ENCODE peak calls at places on chromosomes 5 and 9, in eight cellular contexts. H, Y, B, Q, E, T, Z and G are unnamed samples.

GRCh38 chr9:8907863-8908262 is 1108.3 kb upstream of the DMAC1 start:
- DNase-seq in E (peak; percentile 22), Z (no peak), T (no peak), B (peak; percentile 27), Y (no peak), H (no peak), Q (no peak), G (no peak)

GRCh38 chr5:158977642-158978041 is 122.1 kb downstream of the EBF1 start:
- DNase-seq in Q (no peak), E (no peak), T (no peak), B (no peak), H (no peak), Y (no peak), Z (no peak), G (no peak)

GRCh38 chr5:59725393-59725768 is 168.1 kb downstream of the PDE4D start:
- DNase-seq in Q (peak; percentile 35), E (peak; percentile 21), Y (no peak), B (no peak), Z (no peak), T (no peak), H (no peak), G (no peak)

GRCh38 chr9:27638716-27639115 is 65.4 kb upstream of the C9orf72 start:
- DNase-seq in B (no peak), Q (no peak), E (no peak), T (no peak), H (no peak), Z (no peak), Y (no peak), G (no peak)

GRCh38 chr9:116269250-116269649 is 115.7 kb downstream of the PAPPA start:
- DNase-seq in E (no peak), H (no peak), T (no peak), B (no peak), Y (no peak), Z (no peak), Q (peak; percentile 33), G (no peak)

GRCh38 chr9:112541690-112542089 is 55.1 kb downstream of the KIAA1958 start:
- DNase-seq in E (peak; percentile 44), Z (no peak), Q (peak; percentile 55), B (no peak), H (no peak), Y (no peak), T (no peak), G (no peak)

GRCh38 chr5:78600656-78601452 is 47.7 kb downstream of the LHFPL2 start:
- DNase-seq in E (peak; percentile 47), T (no peak), B (peak; percentile 79), Q (peak; percentile 86), Z (no peak), Y (no peak), H (no peak), G (no peak)

GRCh38 chr5:171157775-171158174 is 151.3 kb upstream of the TLX3 start:
- DNase-seq in B (no peak), T (no peak), E (no peak), Y (no peak), Q (no peak), Z (no peak), H (no peak), G (no peak)

GRCh38 chr5:69007726-69008368 is 86.0 kb upstream of the SLC30A5 start:
- DNase-seq in T (peak; percentile 55), Z (peak; percentile 93), B (peak; percentile 76), E (peak; percentile 44), Q (peak; percentile 53), Y (no peak), H (no peak), G (peak; percentile 84)

GRCh38 chr9:32969270-32969669 is 32.2 kb downstream of the APTX start:
- DNase-seq in Y (no peak), Q (peak; percentile 83), E (no peak), T (no peak), B (no peak), Z (peak; percentile 6), H (no peak), G (no peak)

GRCh38 chr9:86246752-86247161 is 12.7 kb downstream of the C9orf153 start:
- DNase-seq in B (peak; percentile 14), Z (peak; percentile 56), T (no peak), Q (no peak), Y (no peak), H (no peak), E (peak; percentile 14), G (no peak)

GRCh38 chr5:139335811-139336210 is 5.8 kb upstream of the PAIP2 start:
- DNase-seq in T (no peak), B (no peak), Q (no peak), E (no peak), Z (no peak), Y (no peak), H (no peak), G (no peak)

GRCh38 chr5:143585970-143586369 is 182.5 kb upstream of the NR3C1 start:
- DNase-seq in E (no peak), Z (no peak), H (no peak), Y (no peak), T (no peak), Q (peak; percentile 15), B (no peak), G (no peak)

GRCh38 chr5:110354896-110355295 is 371.6 kb downstream of the TMEM232 start:
- DNase-seq in T (no peak), Q (no peak), B (no peak), Y (no peak), Z (no peak), H (no peak), E (no peak), G (peak; percentile 40)

GRCh38 chr5:166992874-166993722 is 1298.3 kb upstream of the WWC1 start:
- DNase-seq in Z (no peak), E (peak; percentile 55), Y (no peak), T (no peak), B (no peak), H (no peak), Q (no peak), G (no peak)

GRCh38 chr5:71693828-71694427 is 25.1 kb upstream of the CARTPT start:
- DNase-seq in Z (no peak), T (no peak), Q (no peak), Y (no peak), H (no peak), B (no peak), E (peak; percentile 6), G (no peak)

GRCh38 chr5:54722846-54723433 is 205.4 kb downstream of the SNX18 start:
- DNase-seq in H (no peak), Y (no peak), Q (peak; percentile 44), E (peak; percentile 53), T (no peak), B (no peak), Z (no peak), G (no peak)

GRCh38 chr5:172529896-172530295 is 75.6 kb upstream of the SH3PXD2B start:
- DNase-seq in H (no peak), Q (no peak), B (no peak), Z (no peak), E (no peak), Y (no peak), T (no peak), G (no peak)

GRCh38 chr9:108586451-108586850 is 269.3 kb downstream of the ACTL7B start:
- DNase-seq in Q (peak; percentile 38), Y (no peak), B (no peak), H (no peak), E (no peak), Z (no peak), T (no peak), G (no peak)

GRCh38 chr5:161566081-161566480 is 19.6 kb upstream of the GABRB2 start:
- DNase-seq in Q (no peak), E (no peak), T (no peak), B (no peak), Y (no peak), H (no peak), Z (no peak), G (no peak)

GRCh38 chr9:116193636-116194035 is 40.0 kb downstream of the PAPPA start:
- DNase-seq in H (no peak), Z (no peak), Y (no peak), T (no peak), Q (peak; percentile 92), B (no peak), E (peak; percentile 71), G (no peak)

GRCh38 chr5:37888476-37888875 is 48.6 kb upstream of the GDNF start:
- DNase-seq in T (no peak), E (no peak), Z (no peak), Q (peak; percentile 86), Y (no peak), H (no peak), B (no peak), G (no peak)

GRCh38 chr5:26024774-26025173 is 1013.6 kb downstream of the CDH9 start:
- DNase-seq in T (no peak), Y (no peak), Z (peak; percentile 66), H (no peak), B (peak; percentile 11), Q (no peak), E (no peak), G (no peak)

GRCh38 chr9:27714388-27714787 is 141.1 kb upstream of the C9orf72 start:
- DNase-seq in H (no peak), T (no peak), Z (no peak), E (no peak), Y (no peak), Q (no peak), B (peak; percentile 3), G (no peak)

GRCh38 chr9:24011206-24011605 is 185.2 kb upstream of the ELAVL2 start:
- DNase-seq in Y (no peak), H (no peak), Q (no peak), T (no peak), Z (no peak), E (no peak), B (no peak), G (no peak)

GRCh38 chr9:7161469-7161868 is 403.7 kb downstream of the KDM4C start:
- DNase-seq in H (no peak), B (no peak), T (no peak), E (no peak), Y (no peak), Z (no peak), Q (no peak), G (no peak)
- H3K4me1 ChIP-seq in H (no peaks in the 10 kb centered on the region), B (no peaks in the 10 kb centered on the region), T (no peaks in the 10 kb centered on the region), E (no peaks in the 10 kb centered on the region), Y (no peaks in the 10 kb centered on the region), Z (no peaks in the 10 kb centered on the region), Q (no peaks in the 10 kb centered on the region), G (peaks cover 27% of the 10 kb centered on the region)

DNA sequence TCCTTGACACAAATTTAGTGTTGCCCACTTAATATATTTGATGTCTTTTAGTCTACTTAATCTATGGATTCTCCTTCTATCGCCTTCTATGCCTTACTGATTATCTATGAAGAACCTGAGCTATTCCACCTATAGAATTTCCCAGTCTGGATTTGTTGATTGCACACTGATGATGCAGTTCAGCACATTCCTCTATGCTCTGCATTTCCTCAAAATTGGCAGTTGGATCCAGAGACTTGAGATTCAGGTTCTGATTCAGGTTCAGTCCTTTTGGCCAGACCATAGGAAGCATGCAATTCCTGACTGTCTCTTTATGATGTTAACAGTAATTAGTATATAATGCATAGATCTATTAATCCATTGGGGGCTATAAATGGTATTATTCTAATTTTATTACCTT is 13.8 kb downstream of the SLC22A5 start:
- DNase-seq in Y (no peak), T (no peak), Q (no peak), E (no peak), Z (no peak), B (no peak), H (no peak), G (no peak)
- H3K4me1 ChIP-seq in Y (peaks cover 23% of the 10 kb centered on the region), T (peaks cover 27% of the 10 kb centered on the region), Q (peaks cover 17% of the 10 kb centered on the region), E (peaks cover 15% of the 10 kb centered on the region), Z (peaks cover 3% of the 10 kb centered on the region), B (peaks cover 41% of the 10 kb centered on the region), H (peaks cover 33% of the 10 kb centered on the region), G (peaks cover 22% of the 10 kb centered on the region)

GRCh38 chr9:37995348-37995737 is 73.7 kb downstream of the SHB start:
- DNase-seq in B (no peak), H (no peak), E (no peak), Q (no peak), Z (no peak), Y (no peak), T (no peak), G (no peak)
- H3K4me1 ChIP-seq in B (peaks cover 36% of the 10 kb centered on the region), H (peaks cover 52% of the 10 kb centered on the region), E (peaks cover 38% of the 10 kb centered on the region), Q (peaks cover 32% of the 10 kb centered on the region), Z (peaks cover 92% of the 10 kb centered on the region), Y (peaks cover 8% of the 10 kb centered on the region), T (no peaks in the 10 kb centered on the region), G (no peaks in the 10 kb centered on the region)

GRCh38 chr9:136794281-136795026 is 1.7 kb upstream of the CCDC183 start:
- DNase-seq in Q (no peak), E (no peak), Y (no peak), B (no peak), H (no peak), Z (no peak), T (no peak), G (no peak)
- H3K4me1 ChIP-seq in Q (peaks cover 5% of the 10 kb centered on the region), E (peaks cover 4% of the 10 kb centered on the region), Y (no peaks in the 10 kb centered on the region), B (peaks cover 37% of the 10 kb centered on the region), H (peaks cover 37% of the 10 kb centered on the region), Z (peaks cover 64% of the 10 kb centered on the region), T (peaks cover 12% of the 10 kb centered on the region), G (peaks cover 68% of the 10 kb centered on the region)